ENCODE peak calls at places on chromosomes 12 and 14, in four cellular contexts. One of them, this sample, is unnamed.

GRCh38 chr12:128920468-128920867 is 67.2 kb downstream of the GLT1D1 start:
- DNase-seq in activated naive CD4-positive, alpha-beta T cell treated with anti-CD3 and anti-CD28 coated beads, Interleukin-2, amount 10 ng/mL, durations not matched to agents 7 days and 5 days: no peak
- DNase-seq in kidney tubule cell: no peak
- DNase-seq in fibroblast of the conjunctiva: peak
- DNase-seq in this sample: no peak

GRCh38 chr12:52335598-52336262 is 14.5 kb upstream of the KRT83 start:
- DNase-seq in activated naive CD4-positive, alpha-beta T cell treated with anti-CD3 and anti-CD28 coated beads, Interleukin-2, amount 10 ng/mL, durations not matched to agents 7 days and 5 days: peak
- DNase-seq in fibroblast of the conjunctiva: no peak
- DNase-seq in kidney tubule cell: no peak
- DNase-seq in this sample: peak

GRCh38 chr14:68675233-68675577 is 117.7 kb downstream of the ZFP36L1 start:
- DNase-seq in kidney tubule cell: peak
- DNase-seq in activated naive CD4-positive, alpha-beta T cell treated with anti-CD3 and anti-CD28 coated beads, Interleukin-2, amount 10 ng/mL, durations not matched to agents 7 days and 5 days: no peak
- DNase-seq in fibroblast of the conjunctiva: no peak
- DNase-seq in this sample: peak

GRCh38 chr14:92958373-92959188 is 35.6 kb downstream of the CHGA start:
- DNase-seq in activated naive CD4-positive, alpha-beta T cell treated with anti-CD3 and anti-CD28 coated beads, Interleukin-2, amount 10 ng/mL, durations not matched to agents 7 days and 5 days: no peak
- DNase-seq in kidney tubule cell: no peak
- DNase-seq in fibroblast of the conjunctiva: no peak
- DNase-seq in this sample: no peak

GRCh38 chr12:129827102-129827873 is 76.5 kb downstream of the TMEM132D start:
- DNase-seq in activated naive CD4-positive, alpha-beta T cell treated with anti-CD3 and anti-CD28 coated beads, Interleukin-2, amount 10 ng/mL, durations not matched to agents 7 days and 5 days: no peak
- DNase-seq in kidney tubule cell: peak
- DNase-seq in fibroblast of the conjunctiva: no peak
- DNase-seq in this sample: no peak

GRCh38 chr12:95216704-95217376 is 427 bp downstream of the FGD6 start:
- DNase-seq in fibroblast of the conjunctiva: no peak
- DNase-seq in kidney tubule cell: peak
- DNase-seq in activated naive CD4-positive, alpha-beta T cell treated with anti-CD3 and anti-CD28 coated beads, Interleukin-2, amount 10 ng/mL, durations not matched to agents 7 days and 5 days: no peak
- DNase-seq in this sample: no peak

GRCh38 chr12:25242981-25243764 is 7.6 kb downstream of the KRAS start:
- DNase-seq in kidney tubule cell: peak
- DNase-seq in fibroblast of the conjunctiva: no peak
- DNase-seq in activated naive CD4-positive, alpha-beta T cell treated with anti-CD3 and anti-CD28 coated beads, Interleukin-2, amount 10 ng/mL, durations not matched to agents 7 days and 5 days: no peak
- DNase-seq in this sample: no peak

GRCh38 chr12:91331371-91331770 is 148.8 kb upstream of the DCN start:
- DNase-seq in kidney tubule cell: no peak
- DNase-seq in fibroblast of the conjunctiva: no peak
- DNase-seq in activated naive CD4-positive, alpha-beta T cell treated with anti-CD3 and anti-CD28 coated beads, Interleukin-2, amount 10 ng/mL, durations not matched to agents 7 days and 5 days: no peak
- DNase-seq in this sample: no peak